ENCODE peak calls at places on chromosomes 6 and 20, in four cellular contexts. One of them, this sample, is unnamed.

GRCh38 chr6:47116616-47117015 is 74.5 kb upstream of the ADGRF1 start:
- DNase-seq in kidney tubule cell: peak; percentile 56
- DNase-seq in GM06990: no peak
- DNase-seq in fibroblast of the aortic adventitia: no peak
- DNase-seq in this sample: no peak

GRCh38 chr6:144969154-144969553 is 684.0 kb downstream of the UTRN start:
- DNase-seq in kidney tubule cell: no peak
- DNase-seq in GM06990: no peak
- DNase-seq in fibroblast of the aortic adventitia: no peak
- DNase-seq in this sample: no peak

GRCh38 chr6:137775192-137775591 is 91.9 kb upstream of the TNFAIP3 start:
- DNase-seq in kidney tubule cell: peak; percentile 59
- DNase-seq in GM06990: no peak
- DNase-seq in fibroblast of the aortic adventitia: no peak
- DNase-seq in this sample: no peak

GRCh38 chr6:90350689-90351554 is 54.3 kb upstream of the BACH2 start:
- DNase-seq in kidney tubule cell: no peak
- DNase-seq in GM06990: no peak
- DNase-seq in fibroblast of the aortic adventitia: no peak
- DNase-seq in this sample: no peak

GRCh38 chr20:33418033-33418432 is 16.7 kb upstream of the CDK5RAP1 start:
- DNase-seq in kidney tubule cell: no peak
- DNase-seq in GM06990: no peak
- DNase-seq in fibroblast of the aortic adventitia: no peak
- DNase-seq in this sample: no peak

GRCh38 chr6:122033564-122034181 is 365.8 kb upstream of the HSF2 start:
- DNase-seq in kidney tubule cell: peak; percentile 50
- DNase-seq in GM06990: no peak
- DNase-seq in fibroblast of the aortic adventitia: peak; percentile 88
- DNase-seq in this sample: peak; percentile 19

GRCh38 chr6:139693735-139694134 is 319.3 kb upstream of the CITED2 start:
- DNase-seq in kidney tubule cell: no peak
- DNase-seq in GM06990: no peak
- DNase-seq in fibroblast of the aortic adventitia: no peak
- DNase-seq in this sample: no peak

GRCh38 chr6:117233146-117233545 is 32.2 kb upstream of the VGLL2 start:
- DNase-seq in kidney tubule cell: no peak
- DNase-seq in GM06990: no peak
- DNase-seq in fibroblast of the aortic adventitia: no peak
- DNase-seq in this sample: no peak

GRCh38 chr6:34243131-34243771 is 5.6 kb downstream of the SMIM29 start:
- DNase-seq in kidney tubule cell: peak; percentile 63
- DNase-seq in GM06990: no peak
- DNase-seq in fibroblast of the aortic adventitia: peak; percentile 28
- DNase-seq in this sample: no peak

GRCh38 chr20:35472209-35472608 is 16.8 kb downstream of the CEP250 start:
- DNase-seq in kidney tubule cell: no peak
- DNase-seq in GM06990: no peak
- DNase-seq in fibroblast of the aortic adventitia: no peak
- DNase-seq in this sample: no peak

GRCh38 chr6:95431637-95432228 is 145.6 kb upstream of the MANEA start:
- DNase-seq in kidney tubule cell: peak; percentile 44
- DNase-seq in GM06990: peak; percentile 1
- DNase-seq in fibroblast of the aortic adventitia: peak; percentile 54
- DNase-seq in this sample: peak; percentile 30

GRCh38 chr6:31769684-31770371 is 7.3 kb downstream of the VWA7 start:
- DNase-seq in kidney tubule cell: peak; percentile 74
- DNase-seq in GM06990: peak; percentile 73
- DNase-seq in fibroblast of the aortic adventitia: peak; percentile 35
- DNase-seq in this sample: peak; percentile 93

GRCh38 chr20:56433880-56434255 is 21.8 kb downstream of the CASS4 start:
- DNase-seq in kidney tubule cell: no peak
- DNase-seq in GM06990: no peak
- DNase-seq in fibroblast of the aortic adventitia: peak; percentile 84
- DNase-seq in this sample: no peak

GRCh38 chr20:54254596-54254995 is 46.7 kb downstream of the PFDN4 start:
- DNase-seq in kidney tubule cell: peak; percentile 15
- DNase-seq in GM06990: no peak
- DNase-seq in fibroblast of the aortic adventitia: peak; percentile 50
- DNase-seq in this sample: no peak

GRCh38 chr6:6008648-6009421 is 2.1 kb upstream of the NRN1 start:
- DNase-seq in kidney tubule cell: peak; percentile 71
- DNase-seq in GM06990: peak; percentile 81
- DNase-seq in fibroblast of the aortic adventitia: no peak
- DNase-seq in this sample: peak; percentile 92

GRCh38 chr6:152206072-152206818 is 398.8 kb downstream of the ESR1 start:
- DNase-seq in kidney tubule cell: peak; percentile 18
- DNase-seq in GM06990: no peak
- DNase-seq in fibroblast of the aortic adventitia: peak; percentile 24
- DNase-seq in this sample: no peak